ENCODE peak calls at places on chromosomes 11 and 22, in seven cellular contexts. R is GM06990; G is A549; S is choroid plexus epithelial cell; H is CD4-positive, alpha-beta memory T cell; V is neuronal stem cell; X is fibroblast of mammary gland. K is an unnamed sample.

GRCh38 chr11:43686207-43686606 is 5.7 kb downstream of the HSD17B12 start:
- DNase-seq in R (no peak), G (no peak), S (no peak), H (no peak), V (no peak), X (no peak), K (no peak)

GRCh38 chr22:21026783-21027692 is 5.3 kb downstream of the SLC7A4 start:
- DNase-seq in R (no peak), G (no peak), S (peak), H (no peak), V (no peak), X (peak), K (peak)

GRCh38 chr11:128294001-128294684 is 293.2 kb downstream of the ETS1 start:
- DNase-seq in R (no peak), G (no peak), S (no peak), H (no peak), V (no peak), X (no peak), K (no peak)

GRCh38 chr22:30056015-30056414 is 24.2 kb upstream of the HORMAD2 start:
- DNase-seq in R (no peak), G (no peak), S (no peak), H (no peak), V (no peak), X (no peak), K (peak)

GRCh38 chr22:36258750-36259619 is 6.1 kb downstream of the APOL1 start:
- DNase-seq in R (no peak), G (no peak), S (peak), H (no peak), V (peak), X (peak), K (no peak)

GRCh38 chr11:61032824-61033223 is 61.3 kb downstream of the CD6 start:
- DNase-seq in R (no peak), G (no peak), S (no peak), H (no peak), V (no peak), X (no peak), K (no peak)

GRCh38 chr22:17910561-17911311 is 113.6 kb downstream of the MICAL3 start:
- DNase-seq in R (no peak), G (peak), S (peak), H (no peak), V (no peak), X (peak), K (peak)

GRCh38 chr11:76902121-76903014 is 41.6 kb downstream of the ACER3 start:
- DNase-seq in R (no peak), G (no peak), S (peak), H (no peak), V (no peak), X (no peak), K (no peak)

GRCh38 chr11:68025047-68025446 is 5.4 kb upstream of the NDUFS8 start:
- DNase-seq in R (no peak), G (no peak), S (no peak), H (peak), V (no peak), X (no peak), K (no peak)

GRCh38 chr22:30411780-30412179 is 13.8 kb upstream of the MTFP1 start:
- DNase-seq in R (no peak), G (no peak), S (no peak), H (no peak), V (no peak), X (no peak), K (no peak)

GRCh38 chr11:107006076-107006833 is 12.0 kb downstream of the GUCY1A2 start:
- DNase-seq in R (no peak), G (no peak), S (no peak), H (no peak), V (no peak), X (no peak), K (no peak)

GRCh38 chr11:72534859-72535547 is 100.7 kb upstream of the CLPB start:
- DNase-seq in R (no peak), G (peak), S (peak), H (no peak), V (no peak), X (no peak), K (peak)

GRCh38 chr11:4181780-4182721 is 87.5 kb downstream of the RRM1 start:
- DNase-seq in R (peak), G (peak), S (peak), H (no peak), V (peak), X (peak), K (peak)

GRCh38 chr11:123491241-123491640 is 61.2 kb downstream of the GRAMD1B start:
- DNase-seq in R (no peak), G (no peak), S (no peak), H (no peak), V (no peak), X (no peak), K (no peak)

GRCh38 chr11:2550606-2550970 is 105.8 kb downstream of the KCNQ1 start:
- DNase-seq in R (no peak), G (no peak), S (no peak), H (no peak), V (no peak), X (no peak), K (no peak)

GRCh38 chr11:102489469-102490145 is 37.0 kb upstream of the TMEM123 start:
- DNase-seq in R (no peak), G (no peak), S (no peak), H (no peak), V (no peak), X (no peak), K (no peak)
- H3K4me3 ChIP-seq in R (no peak), G (no peak), S (no peak), H (no peak), V (no peak), X (no peak), K (no peak)

GRCh38 chr11:120532082-120532481 is 20.5 kb downstream of the GRIK4 start:
- DNase-seq in R (no peak), G (no peak), S (no peak), H (no peak), V (no peak), X (no peak), K (no peak)

GRCh38 chr11:120536091-120536796 is 24.7 kb downstream of the GRIK4 start:
- DNase-seq in R (no peak), G (no peak), S (no peak), H (no peak), V (no peak), X (no peak), K (no peak)

GRCh38 chr11:120529214-120529613 is 17.7 kb downstream of the GRIK4 start:
- DNase-seq in R (no peak), G (no peak), S (no peak), H (no peak), V (no peak), X (no peak), K (no peak)

GRCh38 chr11:120528749-120529148 is 17.2 kb downstream of the GRIK4 start:
- DNase-seq in R (no peak), G (no peak), S (no peak), H (no peak), V (no peak), X (no peak), K (no peak)

GRCh38 chr11:120532511-120533196 is 21.1 kb downstream of the GRIK4 start:
- DNase-seq in R (no peak), G (no peak), S (peak), H (no peak), V (no peak), X (peak), K (peak)
- H3K4me3 ChIP-seq in R (no peak), G (no peak), S (no peak), H (no peak), V (no peak), X (no peak), K (peak)

GRCh38 chr11:118226781-118227180 is 2.0 kb upstream of the JAML start:
- DNase-seq in R (no peak), G (no peak), S (no peak), H (no peak), V (no peak), X (no peak), K (no peak)
- H3K4me3 ChIP-seq in R (no peak), G (no peak), S (no peak), H (no peak), V (no peak), X (no peak), K (no peak)

GRCh38 chr22:37284126-37284806 is 2.0 kb downstream of the CYTH4 start:
- DNase-seq in R (no peak), G (no peak), S (no peak), H (no peak), V (no peak), X (no peak), K (no peak)
- H3K4me3 ChIP-seq in R (peak), G (no peak), S (no peak), H (peak), V (no peak), X (no peak), K (no peak)

GRCh38 chr11:66072518-66072917 is 2.4 kb downstream of the PACS1 start:
- DNase-seq in R (no peak), G (no peak), S (no peak), H (no peak), V (no peak), X (no peak), K (no peak)
- H3K4me3 ChIP-seq in R (peak), G (peak), S (no peak), H (no peak), V (no peak), X (no peak), K (no peak)

DNA sequence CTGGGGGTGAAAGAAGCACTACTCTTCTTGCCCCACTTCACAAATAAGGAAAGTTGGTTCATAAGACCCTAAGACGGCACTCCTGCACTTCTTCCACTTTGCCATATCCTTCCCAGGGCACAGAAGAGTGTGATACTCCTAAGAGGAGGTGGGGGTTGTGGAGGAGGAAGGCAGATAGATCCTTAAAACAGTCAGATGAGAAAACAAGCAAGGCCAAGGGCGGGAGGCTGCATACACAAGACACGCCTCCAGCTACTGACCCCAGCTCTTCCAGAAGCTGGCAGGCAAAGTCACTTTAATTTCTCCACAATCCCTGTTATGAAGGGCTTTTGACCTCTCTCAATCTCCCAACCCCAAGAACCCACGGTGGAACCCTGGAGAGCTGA is 1.6 kb upstream of the CHRM4 start:
- DNase-seq in R (no peak), G (no peak), S (no peak), H (no peak), V (no peak), X (no peak), K (no peak)
- H3K4me3 ChIP-seq in R (no peak), G (no peak), S (no peak), H (no peak), V (peak), X (no peak), K (no peak)

GRCh38 chr22:23113847-23114720 is 27.7 kb downstream of the RSPH14 start:
- DNase-seq in R (no peak), G (no peak), S (no peak), H (peak), V (no peak), X (no peak), K (no peak)
- H3K4me3 ChIP-seq in R (no peak), G (no peak), S (no peak), H (no peak), V (no peak), X (no peak), K (no peak)

GRCh38 chr11:57499983-57500461 is 15.5 kb downstream of the SLC43A1 start:
- DNase-seq in R (no peak), G (no peak), S (no peak), H (no peak), V (no peak), X (no peak), K (no peak)

GRCh38 chr11:57498540-57498939 is 17.0 kb downstream of the SLC43A1 start:
- DNase-seq in R (no peak), G (no peak), S (no peak), H (no peak), V (no peak), X (no peak), K (no peak)

GRCh38 chr11:57500926-57501325 is 14.6 kb downstream of the SLC43A1 start:
- DNase-seq in R (no peak), G (no peak), S (no peak), H (no peak), V (no peak), X (no peak), K (no peak)

GRCh38 chr11:57500526-57500925 is 15.0 kb downstream of the SLC43A1 start:
- DNase-seq in R (no peak), G (no peak), S (no peak), H (no peak), V (no peak), X (no peak), K (no peak)

DNA sequence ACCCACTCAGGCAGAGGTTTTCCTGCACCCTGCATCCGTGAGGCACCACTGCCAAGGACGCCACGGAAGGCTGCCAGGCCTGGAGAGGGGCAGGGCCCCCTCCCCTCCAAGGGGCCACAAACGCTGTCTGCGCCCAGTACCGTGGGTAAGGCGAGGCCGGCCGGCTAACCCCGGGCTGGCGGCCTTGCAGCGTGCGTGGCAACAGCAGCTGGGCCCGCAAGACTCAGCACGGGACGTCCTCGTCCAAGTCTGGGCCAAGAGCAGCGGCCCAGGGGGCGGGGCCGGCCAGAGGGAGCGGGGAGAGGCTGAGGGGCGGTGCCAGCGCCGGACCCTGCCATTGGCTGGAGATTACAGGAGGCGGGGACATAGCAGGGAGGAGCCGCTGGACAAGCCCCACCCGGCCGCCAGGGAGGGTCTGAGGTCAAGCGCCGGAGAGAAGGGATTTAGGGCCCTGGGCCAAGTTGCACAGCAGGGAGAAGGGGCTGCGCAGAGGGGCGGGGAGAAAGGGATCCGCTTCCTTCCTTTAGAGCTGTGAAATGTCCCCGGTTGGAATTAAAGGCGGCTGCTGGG is 16.0 kb downstream of the SLC43A1 start:
- DNase-seq in R (peak), G (peak), S (peak), H (no peak), V (peak), X (peak), K (peak)
- H3K4me3 ChIP-seq in R (no peak), G (peak), S (peak), H (no peak), V (peak), X (peak), K (peak)

DNA sequence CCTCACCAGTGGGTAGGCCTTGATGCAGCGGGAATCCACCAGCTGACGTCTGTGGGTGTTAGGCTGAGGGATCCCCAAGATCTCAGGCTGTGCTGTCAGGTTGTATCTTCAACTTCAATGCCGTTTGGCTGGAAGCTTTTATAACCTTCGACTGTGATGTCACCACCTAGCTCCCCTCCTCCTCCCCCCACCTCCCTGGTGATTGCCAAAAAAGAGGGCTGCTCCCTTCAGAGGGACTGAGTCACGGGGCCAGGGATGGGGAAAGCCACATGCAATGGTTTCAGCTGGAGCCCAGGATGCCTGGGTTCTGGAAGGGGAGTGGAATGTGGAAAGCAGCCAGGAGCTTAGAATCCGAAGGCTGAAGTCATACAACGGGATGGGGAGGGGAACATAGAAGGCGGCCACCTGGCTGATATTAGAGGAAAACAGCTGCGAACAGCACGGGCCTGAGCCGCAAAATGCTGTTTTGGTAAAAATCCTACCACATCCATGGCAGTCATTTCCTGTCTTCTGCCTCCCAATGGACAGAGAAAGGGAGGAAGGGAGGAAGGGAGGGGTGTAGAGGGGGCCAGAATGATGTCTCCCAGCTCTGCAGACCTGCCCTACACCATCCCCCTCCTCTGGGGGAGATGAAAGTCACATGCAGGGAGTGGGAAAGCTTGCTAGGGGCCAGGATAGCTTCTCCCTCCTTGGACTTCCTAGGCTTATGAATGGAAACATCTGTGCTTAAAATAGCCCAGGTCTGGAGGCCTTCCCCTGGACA is at the start of gene LRRN4CL:
- DNase-seq in R (no peak), G (no peak), S (peak), H (no peak), V (no peak), X (peak), K (peak)
- H3K4me3 ChIP-seq in R (no peak), G (no peak), S (no peak), H (no peak), V (no peak), X (peak), K (peak)

GRCh38 chr11:45806937-45807791 is 2.2 kb downstream of the SLC35C1 start:
- DNase-seq in R (no peak), G (no peak), S (no peak), H (no peak), V (no peak), X (no peak), K (no peak)

GRCh38 chr11:45803981-45804805 is 756 bp upstream of the SLC35C1 start:
- DNase-seq in R (peak), G (peak), S (peak), H (peak), V (peak), X (peak), K (peak)

GRCh38 chr11:45804806-45805304 is at the start of gene SLC35C1:
- DNase-seq in R (peak), G (peak), S (peak), H (peak), V (peak), X (peak), K (peak)

GRCh38 chr11:45806072-45806933 is 1.4 kb downstream of the SLC35C1 start:
- DNase-seq in R (no peak), G (no peak), S (no peak), H (no peak), V (no peak), X (no peak), K (no peak)

DNA sequence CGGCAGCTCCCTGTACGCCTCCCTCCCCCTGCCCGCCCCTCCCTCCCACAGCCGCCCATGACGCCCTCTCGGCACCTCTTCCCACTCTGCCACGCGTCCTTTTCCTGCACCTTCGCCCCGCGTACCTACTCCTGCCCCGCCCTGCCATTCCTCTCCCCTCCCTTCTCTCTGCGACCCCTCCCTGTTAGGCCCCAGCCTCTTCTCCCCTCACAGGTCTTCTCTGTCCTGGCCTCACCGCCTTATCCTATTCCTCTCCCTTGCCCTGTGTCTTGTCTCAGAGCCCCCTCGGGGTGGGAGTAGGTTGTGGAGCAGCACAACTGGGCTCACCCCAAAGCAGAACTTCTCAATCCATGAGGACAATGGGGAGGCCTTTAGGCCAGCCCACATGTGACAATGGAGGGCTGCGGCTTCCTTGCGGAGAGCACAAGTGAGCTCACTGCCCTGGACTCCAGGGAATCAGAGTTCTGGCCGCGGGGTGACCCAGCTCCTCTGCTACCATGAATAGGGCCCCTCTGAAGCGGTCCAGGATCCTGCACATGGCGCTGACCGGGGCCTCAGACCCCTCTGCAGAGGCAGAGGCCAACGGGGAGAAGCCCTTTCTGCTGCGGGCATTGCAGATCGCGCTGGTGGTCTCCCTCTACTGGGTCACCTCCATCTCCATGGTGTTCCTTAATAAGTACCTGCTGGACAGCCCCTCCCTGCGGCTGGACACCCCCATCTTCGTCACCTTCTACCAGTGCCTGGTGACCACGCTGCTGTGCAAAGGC is 539 bp downstream of the SLC35C1 start:
- DNase-seq in R (no peak), G (peak), S (peak), H (peak), V (peak), X (peak), K (peak)
- H3K4me3 ChIP-seq in R (peak), G (peak), S (peak), H (peak), V (peak), X (peak), K (peak)

K was measured in AG10803.